ENCODE peak calls at places on chromosome 1, in five cellular contexts. F, M, O, Z and V are unnamed samples.

GRCh38 chr1:59779949-59780348 is 34.8 kb upstream of the HOOK1 start:
- DNase-seq in F (no peak), M (no peak), O (no peak), Z (no peak), V (no peak)

GRCh38 chr1:209823143-209824041 is 4.4 kb upstream of the UTP25 start:
- DNase-seq in F (no peak), M (no peak), O (peak), Z (peak), V (peak)

GRCh38 chr1:160777486-160778089 is 18.4 kb upstream of the LY9 start:
- DNase-seq in F (no peak), M (no peak), O (no peak), Z (no peak), V (no peak)

GRCh38 chr1:155186955-155187891 is 13.6 kb downstream of the TRIM46 start:
- DNase-seq in F (no peak), M (no peak), O (no peak), Z (no peak), V (no peak)

GRCh38 chr1:26122988-26123973 is 11.7 kb downstream of the PDIK1L start:
- DNase-seq in F (no peak), M (no peak), O (no peak), Z (peak), V (peak)

GRCh38 chr1:89198500-89199072 is at the start of gene GBP4:
- DNase-seq in F (peak), M (no peak), O (no peak), Z (peak), V (peak)

GRCh38 chr1:111510003-111510380 is 6.6 kb upstream of the ADORA3 start:
- DNase-seq in F (no peak), M (no peak), O (no peak), Z (no peak), V (no peak)

GRCh38 chr1:162649606-162650005 is 17.3 kb downstream of the DDR2 start:
- DNase-seq in F (no peak), M (no peak), O (no peak), Z (no peak), V (peak)

GRCh38 chr1:7229696-7230095 is 444.4 kb downstream of the CAMTA1 start:
- DNase-seq in F (no peak), M (no peak), O (no peak), Z (peak), V (no peak)

GRCh38 chr1:26066857-26067256 is 573 bp downstream of the TRIM63 start:
- DNase-seq in F (no peak), M (no peak), O (no peak), Z (no peak), V (no peak)

GRCh38 chr1:111988743-111989453 is 570 bp downstream of the KCND3 start:
- DNase-seq in F (no peak), M (peak), O (no peak), Z (no peak), V (no peak)

GRCh38 chr1:186337554-186337953 is 37.5 kb downstream of the TPR start:
- DNase-seq in F (no peak), M (no peak), O (no peak), Z (no peak), V (no peak)

GRCh38 chr1:34852677-34853217 is 6.8 kb downstream of the SMIM12 start:
- DNase-seq in F (peak), M (peak), O (peak), Z (peak), V (peak)

GRCh38 chr1:29392036-29392435 is 155.7 kb downstream of the PTPRU start:
- DNase-seq in F (no peak), M (peak), O (no peak), Z (no peak), V (no peak)

GRCh38 chr1:85475055-85475454 is 10.1 kb upstream of the DDAH1 start:
- DNase-seq in F (no peak), M (no peak), O (no peak), Z (no peak), V (no peak)

GRCh38 chr1:20290624-20291597 is at the start of gene VWA5B1:
- DNase-seq in F (no peak), M (no peak), O (peak), Z (no peak), V (no peak)

GRCh38 chr1:114719424-114719787 is 2.8 kb upstream of the NRAS start:
- DNase-seq in F (no peak), M (no peak), O (no peak), Z (no peak), V (no peak)